ENCODE peak calls at places on chromosome 7, in ten cellular contexts. One of them, this sample, is unnamed.

GRCh38 chr7:128247640-128248194 is 6.6 kb downstream of the LEP start:
- DNase-seq in NCI-H345: no peak
- DNase-seq in brain pericyte: no peak
- DNase-seq in mucosa of descending colon: no peak
- DNase-seq in naive thymus-derived CD8-positive, alpha-beta T cell: no peak
- DNase-seq in brain microvascular endothelial cell: peak; percentile 18
- DNase-seq in caudate nucleus: no peak
- DNase-seq in Ammon's horn: no peak
- DNase-seq in GM03348: no peak
- DNase-seq in A549: peak; percentile 23
- DNase-seq in this sample: no peak

GRCh38 chr7:14305233-14305866 is 315.9 kb upstream of the ETV1 start:
- DNase-seq in NCI-H345: no peak
- DNase-seq in brain pericyte: no peak
- DNase-seq in mucosa of descending colon: no peak
- DNase-seq in naive thymus-derived CD8-positive, alpha-beta T cell: no peak
- DNase-seq in brain microvascular endothelial cell: no peak
- DNase-seq in caudate nucleus: no peak
- DNase-seq in Ammon's horn: no peak
- DNase-seq in GM03348: no peak
- DNase-seq in A549: no peak
- DNase-seq in this sample: no peak

GRCh38 chr7:151867912-151868804 is 8.8 kb downstream of the PRKAG2 start:
- DNase-seq in NCI-H345: peak; percentile 30
- DNase-seq in brain pericyte: no peak
- DNase-seq in mucosa of descending colon: no peak
- DNase-seq in naive thymus-derived CD8-positive, alpha-beta T cell: no peak
- DNase-seq in brain microvascular endothelial cell: no peak
- DNase-seq in caudate nucleus: no peak
- DNase-seq in Ammon's horn: no peak
- DNase-seq in GM03348: no peak
- DNase-seq in A549: no peak
- DNase-seq in this sample: no peak

GRCh38 chr7:111238891-111239290 is 148.0 kb downstream of the LRRN3 start:
- DNase-seq in NCI-H345: no peak
- DNase-seq in brain pericyte: no peak
- DNase-seq in mucosa of descending colon: no peak
- DNase-seq in naive thymus-derived CD8-positive, alpha-beta T cell: no peak
- DNase-seq in brain microvascular endothelial cell: no peak
- DNase-seq in caudate nucleus: no peak
- DNase-seq in Ammon's horn: no peak
- DNase-seq in GM03348: no peak
- DNase-seq in A549: no peak
- DNase-seq in this sample: no peak

GRCh38 chr7:10767771-10768170 is 205.9 kb upstream of the PHF14 start:
- DNase-seq in NCI-H345: no peak
- DNase-seq in brain pericyte: no peak
- DNase-seq in mucosa of descending colon: no peak
- DNase-seq in naive thymus-derived CD8-positive, alpha-beta T cell: no peak
- DNase-seq in brain microvascular endothelial cell: peak; percentile 5
- DNase-seq in caudate nucleus: no peak
- DNase-seq in Ammon's horn: no peak
- DNase-seq in GM03348: no peak
- DNase-seq in A549: no peak
- DNase-seq in this sample: no peak

GRCh38 chr7:148856035-148856881 is 27.8 kb downstream of the EZH2 start:
- DNase-seq in NCI-H345: peak; percentile 28
- DNase-seq in brain pericyte: no peak
- DNase-seq in mucosa of descending colon: peak; percentile 67
- DNase-seq in naive thymus-derived CD8-positive, alpha-beta T cell: peak; percentile 67
- DNase-seq in brain microvascular endothelial cell: peak; percentile 29
- DNase-seq in caudate nucleus: no peak
- DNase-seq in Ammon's horn: peak; percentile 18
- DNase-seq in GM03348: peak; percentile 45
- DNase-seq in A549: peak; percentile 66
- DNase-seq in this sample: peak; percentile 38

GRCh38 chr7:134646425-134647305 is at the start of gene BPGM:
- DNase-seq in NCI-H345: peak; percentile 100
- DNase-seq in brain pericyte: peak; percentile 100
- DNase-seq in mucosa of descending colon: peak; percentile 98
- DNase-seq in naive thymus-derived CD8-positive, alpha-beta T cell: peak; percentile 99
- DNase-seq in brain microvascular endothelial cell: peak; percentile 100
- DNase-seq in caudate nucleus: peak; percentile 98
- DNase-seq in Ammon's horn: peak; percentile 100
- DNase-seq in GM03348: peak; percentile 98
- DNase-seq in A549: peak; percentile 100
- DNase-seq in this sample: peak; percentile 99

GRCh38 chr7:128259131-128260056 is 18.3 kb downstream of the LEP start:
- DNase-seq in NCI-H345: no peak
- DNase-seq in brain pericyte: no peak
- DNase-seq in mucosa of descending colon: peak; percentile 78
- DNase-seq in naive thymus-derived CD8-positive, alpha-beta T cell: no peak
- DNase-seq in brain microvascular endothelial cell: no peak
- DNase-seq in caudate nucleus: no peak
- DNase-seq in Ammon's horn: no peak
- DNase-seq in GM03348: no peak
- DNase-seq in A549: no peak
- DNase-seq in this sample: peak; percentile 56

GRCh38 chr7:106057204-106057961 is 54.7 kb downstream of the SYPL1 start:
- DNase-seq in NCI-H345: no peak
- DNase-seq in brain pericyte: no peak
- DNase-seq in mucosa of descending colon: no peak
- DNase-seq in naive thymus-derived CD8-positive, alpha-beta T cell: no peak
- DNase-seq in brain microvascular endothelial cell: no peak
- DNase-seq in caudate nucleus: no peak
- DNase-seq in Ammon's horn: no peak
- DNase-seq in GM03348: no peak
- DNase-seq in A549: no peak
- DNase-seq in this sample: no peak

GRCh38 chr7:47937711-47938573 is 10.3 kb downstream of the PKD1L1 start:
- DNase-seq in NCI-H345: no peak
- DNase-seq in brain pericyte: no peak
- DNase-seq in mucosa of descending colon: no peak
- DNase-seq in naive thymus-derived CD8-positive, alpha-beta T cell: no peak
- DNase-seq in brain microvascular endothelial cell: no peak
- DNase-seq in caudate nucleus: no peak
- DNase-seq in Ammon's horn: no peak
- DNase-seq in GM03348: no peak
- DNase-seq in A549: no peak
- DNase-seq in this sample: no peak

GRCh38 chr7:151382079-151382885 is 27.6 kb downstream of the WDR86 start:
- DNase-seq in NCI-H345: peak; percentile 25
- DNase-seq in brain pericyte: no peak
- DNase-seq in mucosa of descending colon: no peak
- DNase-seq in naive thymus-derived CD8-positive, alpha-beta T cell: peak; percentile 41
- DNase-seq in brain microvascular endothelial cell: no peak
- DNase-seq in caudate nucleus: no peak
- DNase-seq in Ammon's horn: no peak
- DNase-seq in GM03348: no peak
- DNase-seq in A549: no peak
- DNase-seq in this sample: no peak

GRCh38 chr7:3157541-3158287 is 114.0 kb upstream of the CARD11 start:
- DNase-seq in NCI-H345: no peak
- DNase-seq in brain pericyte: no peak
- DNase-seq in mucosa of descending colon: no peak
- DNase-seq in naive thymus-derived CD8-positive, alpha-beta T cell: no peak
- DNase-seq in brain microvascular endothelial cell: peak; percentile 18
- DNase-seq in caudate nucleus: peak; percentile 18
- DNase-seq in Ammon's horn: peak; percentile 26
- DNase-seq in GM03348: no peak
- DNase-seq in A549: no peak
- DNase-seq in this sample: no peak

GRCh38 chr7:145031162-145031561 is 195.3 kb upstream of the TPK1 start:
- DNase-seq in NCI-H345: no peak
- DNase-seq in brain pericyte: no peak
- DNase-seq in mucosa of descending colon: no peak
- DNase-seq in naive thymus-derived CD8-positive, alpha-beta T cell: no peak
- DNase-seq in brain microvascular endothelial cell: no peak
- DNase-seq in caudate nucleus: no peak
- DNase-seq in Ammon's horn: no peak
- DNase-seq in GM03348: no peak
- DNase-seq in A549: no peak
- DNase-seq in this sample: no peak

GRCh38 chr7:85184599-85185354 is 2.1 kb downstream of the SEMA3D start:
- DNase-seq in NCI-H345: no peak
- DNase-seq in brain pericyte: no peak
- DNase-seq in mucosa of descending colon: no peak
- DNase-seq in naive thymus-derived CD8-positive, alpha-beta T cell: no peak
- DNase-seq in brain microvascular endothelial cell: peak; percentile 51
- DNase-seq in caudate nucleus: no peak
- DNase-seq in Ammon's horn: peak; percentile 6
- DNase-seq in GM03348: peak; percentile 61
- DNase-seq in A549: no peak
- DNase-seq in this sample: no peak

GRCh38 chr7:114648680-114649079 is 234.1 kb downstream of the FOXP2 start:
- DNase-seq in NCI-H345: peak; percentile 19
- DNase-seq in brain pericyte: no peak
- DNase-seq in mucosa of descending colon: no peak
- DNase-seq in naive thymus-derived CD8-positive, alpha-beta T cell: no peak
- DNase-seq in brain microvascular endothelial cell: no peak
- DNase-seq in caudate nucleus: no peak
- DNase-seq in Ammon's horn: no peak
- DNase-seq in GM03348: no peak
- DNase-seq in A549: no peak
- DNase-seq in this sample: no peak

GRCh38 chr7:133820584-133820983 is 306.6 kb upstream of the LRGUK start:
- DNase-seq in NCI-H345: peak; percentile 49
- DNase-seq in brain pericyte: no peak
- DNase-seq in mucosa of descending colon: no peak
- DNase-seq in naive thymus-derived CD8-positive, alpha-beta T cell: no peak
- DNase-seq in brain microvascular endothelial cell: no peak
- DNase-seq in caudate nucleus: no peak
- DNase-seq in Ammon's horn: no peak
- DNase-seq in GM03348: no peak
- DNase-seq in A549: no peak
- DNase-seq in this sample: no peak

GRCh38 chr7:97731736-97732370 is at the start of gene TAC1:
- DNase-seq in NCI-H345: no peak
- DNase-seq in brain pericyte: no peak
- DNase-seq in mucosa of descending colon: peak; percentile 16
- DNase-seq in naive thymus-derived CD8-positive, alpha-beta T cell: no peak
- DNase-seq in brain microvascular endothelial cell: no peak
- DNase-seq in caudate nucleus: peak; percentile 19
- DNase-seq in Ammon's horn: no peak
- DNase-seq in GM03348: peak; percentile 6
- DNase-seq in A549: no peak
- DNase-seq in this sample: no peak

GRCh38 chr7:118217068-118217715 is 7.3 kb upstream of the ANKRD7 start:
- DNase-seq in NCI-H345: no peak
- DNase-seq in brain pericyte: no peak
- DNase-seq in mucosa of descending colon: no peak
- DNase-seq in naive thymus-derived CD8-positive, alpha-beta T cell: no peak
- DNase-seq in brain microvascular endothelial cell: no peak
- DNase-seq in caudate nucleus: no peak
- DNase-seq in Ammon's horn: no peak
- DNase-seq in GM03348: no peak
- DNase-seq in A549: no peak
- DNase-seq in this sample: no peak

GRCh38 chr7:80018941-80019808 is 115.5 kb upstream of the GNAI1 start:
- DNase-seq in NCI-H345: peak; percentile 55
- DNase-seq in brain pericyte: peak; percentile 8
- DNase-seq in mucosa of descending colon: peak; percentile 22
- DNase-seq in naive thymus-derived CD8-positive, alpha-beta T cell: peak; percentile 65
- DNase-seq in brain microvascular endothelial cell: peak; percentile 28
- DNase-seq in caudate nucleus: no peak
- DNase-seq in Ammon's horn: peak; percentile 73
- DNase-seq in GM03348: peak; percentile 74
- DNase-seq in A549: peak; percentile 54
- DNase-seq in this sample: no peak

GRCh38 chr7:156401617-156402016 is 239.0 kb upstream of the RNF32 start:
- DNase-seq in NCI-H345: no peak
- DNase-seq in brain pericyte: no peak
- DNase-seq in mucosa of descending colon: no peak
- DNase-seq in naive thymus-derived CD8-positive, alpha-beta T cell: no peak
- DNase-seq in brain microvascular endothelial cell: no peak
- DNase-seq in caudate nucleus: no peak
- DNase-seq in Ammon's horn: no peak
- DNase-seq in GM03348: no peak
- DNase-seq in A549: no peak
- DNase-seq in this sample: no peak

GRCh38 chr7:1086588-1087461 is 1.1 kb upstream of the GPER1 start:
- DNase-seq in NCI-H345: peak; percentile 7
- DNase-seq in brain pericyte: no peak
- DNase-seq in mucosa of descending colon: peak; percentile 86
- DNase-seq in naive thymus-derived CD8-positive, alpha-beta T cell: peak; percentile 76
- DNase-seq in brain microvascular endothelial cell: peak; percentile 42
- DNase-seq in caudate nucleus: no peak
- DNase-seq in Ammon's horn: peak; percentile 51
- DNase-seq in GM03348: peak; percentile 93
- DNase-seq in A549: peak; percentile 92
- DNase-seq in this sample: peak; percentile 72

GRCh38 chr7:105376901-105377533 is 11.7 kb downstream of the SRPK2 start:
- DNase-seq in NCI-H345: no peak
- DNase-seq in brain pericyte: no peak
- DNase-seq in mucosa of descending colon: no peak
- DNase-seq in naive thymus-derived CD8-positive, alpha-beta T cell: no peak
- DNase-seq in brain microvascular endothelial cell: no peak
- DNase-seq in caudate nucleus: no peak
- DNase-seq in Ammon's horn: no peak
- DNase-seq in GM03348: no peak
- DNase-seq in A549: no peak
- DNase-seq in this sample: no peak

GRCh38 chr7:137633133-137633532 is 213.6 kb downstream of the DGKI start:
- DNase-seq in NCI-H345: no peak
- DNase-seq in brain pericyte: no peak
- DNase-seq in mucosa of descending colon: no peak
- DNase-seq in naive thymus-derived CD8-positive, alpha-beta T cell: no peak
- DNase-seq in brain microvascular endothelial cell: no peak
- DNase-seq in caudate nucleus: no peak
- DNase-seq in Ammon's horn: no peak
- DNase-seq in GM03348: peak; percentile 24
- DNase-seq in A549: no peak
- DNase-seq in this sample: no peak

GRCh38 chr7:122161628-122162027 is 17.6 kb upstream of the AASS start:
- DNase-seq in NCI-H345: no peak
- DNase-seq in brain pericyte: no peak
- DNase-seq in mucosa of descending colon: no peak
- DNase-seq in naive thymus-derived CD8-positive, alpha-beta T cell: no peak
- DNase-seq in brain microvascular endothelial cell: no peak
- DNase-seq in caudate nucleus: no peak
- DNase-seq in Ammon's horn: no peak
- DNase-seq in GM03348: peak; percentile 5
- DNase-seq in A549: no peak
- DNase-seq in this sample: no peak

GRCh38 chr7:106110885-106111670 is 1.0 kb downstream of the SYPL1 start:
- DNase-seq in NCI-H345: no peak
- DNase-seq in brain pericyte: no peak
- DNase-seq in mucosa of descending colon: peak; percentile 27
- DNase-seq in naive thymus-derived CD8-positive, alpha-beta T cell: peak; percentile 21
- DNase-seq in brain microvascular endothelial cell: peak; percentile 16
- DNase-seq in caudate nucleus: no peak
- DNase-seq in Ammon's horn: peak; percentile 22
- DNase-seq in GM03348: peak; percentile 6
- DNase-seq in A549: no peak
- DNase-seq in this sample: no peak

GRCh38 chr7:141593134-141593533 is 41.9 kb downstream of the AGK start:
- DNase-seq in NCI-H345: no peak
- DNase-seq in brain pericyte: peak; percentile 20
- DNase-seq in mucosa of descending colon: no peak
- DNase-seq in naive thymus-derived CD8-positive, alpha-beta T cell: no peak
- DNase-seq in brain microvascular endothelial cell: peak; percentile 93
- DNase-seq in caudate nucleus: no peak
- DNase-seq in Ammon's horn: peak; percentile 53
- DNase-seq in GM03348: peak; percentile 61
- DNase-seq in A549: no peak
- DNase-seq in this sample: no peak

GRCh38 chr7:492714-493065 is 27.0 kb downstream of the PDGFA start:
- DNase-seq in NCI-H345: peak; percentile 63
- DNase-seq in brain pericyte: no peak
- DNase-seq in mucosa of descending colon: no peak
- DNase-seq in naive thymus-derived CD8-positive, alpha-beta T cell: no peak
- DNase-seq in brain microvascular endothelial cell: no peak
- DNase-seq in caudate nucleus: no peak
- DNase-seq in Ammon's horn: no peak
- DNase-seq in GM03348: no peak
- DNase-seq in A549: no peak
- DNase-seq in this sample: no peak

GRCh38 chr7:75943864-75944263 is 28.9 kb downstream of the POR start:
- DNase-seq in NCI-H345: no peak
- DNase-seq in brain pericyte: no peak
- DNase-seq in mucosa of descending colon: no peak
- DNase-seq in naive thymus-derived CD8-positive, alpha-beta T cell: no peak
- DNase-seq in brain microvascular endothelial cell: no peak
- DNase-seq in caudate nucleus: no peak
- DNase-seq in Ammon's horn: no peak
- DNase-seq in GM03348: peak; percentile 41
- DNase-seq in A549: no peak
- DNase-seq in this sample: no peak